ENCODE peak calls at places on chromosomes 4 and X, in five cellular contexts. X is heart right ventricle, Y is endothelial cell of umbilical vein, F is tibial artery, S is astrocyte. O is an unnamed sample.

GRCh38 chr4:150002561-150002960 is 75.7 kb upstream of the DCLK2 start:
- DNase-seq in Y (peak), X (no peak), S (peak), F (no peak), O (no peak)

GRCh38 chr4:157172011-157172410 is 48.5 kb upstream of the GRIA2 start:
- DNase-seq in Y (peak), F (no peak), X (no peak), S (peak), O (no peak)

GRCh38 chrX:40809210-40809609 is 73.9 kb upstream of the MED14 start:
- DNase-seq in X (no peak), Y (no peak), S (peak), F (no peak), O (no peak)

GRCh38 chr4:173834151-173834550 is 304.1 kb upstream of the HAND2 start:
- DNase-seq in Y (no peak), F (no peak), X (no peak), S (no peak), O (no peak)

GRCh38 chr4:26938516-26938915 is 77.9 kb downstream of the STIM2 start:
- DNase-seq in X (no peak), S (no peak), F (no peak), Y (no peak), O (no peak)

GRCh38 chr4:19285146-19285545 is 966.6 kb upstream of the SLIT2 start:
- DNase-seq in S (no peak), X (no peak), Y (no peak), F (no peak), O (no peak)

GRCh38 chr4:7765676-7766075 is 174.0 kb downstream of the AFAP1 start:
- DNase-seq in F (peak), X (no peak), Y (no peak), S (no peak), O (no peak)

GRCh38 chr4:180120114-180120513 is 2123.1 kb upstream of the TENM3 start:
- DNase-seq in X (no peak), S (no peak), F (no peak), Y (no peak), O (no peak)

GRCh38 chrX:37423864-37424569 is 74.9 kb downstream of the PRRG1 start:
- DNase-seq in Y (peak), F (no peak), X (no peak), S (peak), O (no peak)

GRCh38 chr4:82905205-82905604 is 4.7 kb downstream of the THAP9 start:
- DNase-seq in S (peak), F (no peak), X (no peak), Y (peak), O (no peak)

GRCh38 chr4:65865489-65865888 is 195.2 kb upstream of the EPHA5 start:
- DNase-seq in X (no peak), S (no peak), F (no peak), Y (peak), O (no peak)

GRCh38 chr4:167606551-167606950 is 372.3 kb upstream of the SPOCK3 start:
- DNase-seq in S (no peak), Y (no peak), X (no peak), F (no peak), O (no peak)

GRCh38 chr4:6372649-6373525 is 99.5 kb downstream of the PPP2R2C start:
- DNase-seq in S (peak), Y (peak), F (no peak), X (no peak), O (no peak)

GRCh38 chrX:7158468-7158990 is 10.6 kb upstream of the PUDP start:
- DNase-seq in Y (no peak), S (no peak), X (no peak), F (no peak), O (no peak)

DNA sequence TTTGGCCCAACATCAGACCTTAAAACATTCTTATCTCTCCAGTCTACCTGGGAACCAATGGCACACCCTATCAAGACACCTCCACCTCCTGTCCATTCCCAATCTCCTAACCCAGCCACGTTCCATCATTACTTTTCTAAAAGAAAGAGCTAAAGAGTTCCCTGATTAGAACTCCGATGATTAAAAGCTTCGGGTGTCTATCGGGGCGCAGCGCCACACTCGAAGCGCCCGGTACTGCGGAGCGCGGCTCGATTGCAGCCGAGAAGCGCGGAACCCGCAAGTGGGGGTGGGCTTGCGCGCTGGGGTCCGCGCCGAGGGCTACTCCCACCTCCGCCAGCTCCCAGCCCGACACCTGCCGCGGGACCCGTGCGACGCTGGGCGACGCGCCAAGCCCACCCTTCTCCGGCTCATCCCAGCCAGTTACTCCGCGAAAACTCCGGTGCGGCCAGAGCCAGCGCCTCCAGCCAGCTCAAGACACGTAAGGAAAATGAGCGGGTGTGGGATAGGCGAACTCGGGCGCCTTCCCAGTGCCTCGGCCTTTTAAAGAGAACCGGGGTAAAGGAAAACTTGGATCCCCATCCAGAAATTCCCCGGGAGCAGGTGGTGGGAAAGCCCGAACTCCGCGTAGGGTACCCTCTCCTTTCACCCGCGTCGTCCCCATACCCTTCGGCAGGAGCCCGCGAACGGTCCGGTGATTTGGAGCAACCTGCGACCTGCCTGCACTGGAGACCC is 601 bp downstream of the NPY1R start:
- DNase-seq in X (peak), Y (peak), S (peak), F (peak), O (no peak)
- H3K27ac ChIP-seq in X (no peak), Y (no peak), S (no peak), F (peak), O (no peak)

DNA sequence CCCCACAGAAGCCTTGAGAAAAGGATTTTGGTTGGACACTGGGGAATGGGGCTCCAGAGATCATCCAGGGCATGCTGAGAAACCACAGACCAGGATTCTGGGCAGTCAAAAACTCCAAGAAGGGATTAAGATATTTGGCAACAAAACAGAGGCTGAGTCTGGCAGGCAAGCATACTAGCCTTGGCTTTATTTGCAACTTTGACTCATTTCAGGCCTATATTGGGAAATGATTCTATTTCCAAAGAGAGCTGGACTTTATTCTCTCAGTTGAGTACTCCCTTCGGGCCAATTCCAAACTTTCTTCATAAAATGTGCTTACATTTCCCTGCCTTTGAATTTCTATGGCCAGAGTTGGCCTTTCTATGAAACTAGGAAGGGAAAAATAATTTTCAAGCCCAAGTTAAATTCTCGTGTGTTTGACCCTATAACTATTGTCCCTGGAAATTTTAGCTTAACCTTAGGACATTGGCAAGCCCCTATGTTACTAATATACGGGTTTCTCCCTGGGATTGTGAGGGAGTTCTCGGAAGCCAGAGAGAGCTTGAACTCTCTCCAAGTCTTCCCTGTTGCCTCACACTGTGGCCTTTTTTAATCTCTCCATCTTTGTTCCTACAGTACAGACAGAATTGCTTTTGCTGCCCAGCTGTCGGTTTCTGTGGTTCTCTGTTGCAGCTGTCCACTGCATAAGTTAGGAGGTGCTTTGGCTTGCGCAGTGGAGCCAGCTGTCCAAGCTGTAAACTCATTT is 112.7 kb upstream of the FAM9A start:
- DNase-seq in S (peak), Y (no peak), X (peak), F (no peak), O (no peak)
- H3K27ac ChIP-seq in S (no peak), Y (no peak), X (peak), F (peak), O (no peak)

DNA sequence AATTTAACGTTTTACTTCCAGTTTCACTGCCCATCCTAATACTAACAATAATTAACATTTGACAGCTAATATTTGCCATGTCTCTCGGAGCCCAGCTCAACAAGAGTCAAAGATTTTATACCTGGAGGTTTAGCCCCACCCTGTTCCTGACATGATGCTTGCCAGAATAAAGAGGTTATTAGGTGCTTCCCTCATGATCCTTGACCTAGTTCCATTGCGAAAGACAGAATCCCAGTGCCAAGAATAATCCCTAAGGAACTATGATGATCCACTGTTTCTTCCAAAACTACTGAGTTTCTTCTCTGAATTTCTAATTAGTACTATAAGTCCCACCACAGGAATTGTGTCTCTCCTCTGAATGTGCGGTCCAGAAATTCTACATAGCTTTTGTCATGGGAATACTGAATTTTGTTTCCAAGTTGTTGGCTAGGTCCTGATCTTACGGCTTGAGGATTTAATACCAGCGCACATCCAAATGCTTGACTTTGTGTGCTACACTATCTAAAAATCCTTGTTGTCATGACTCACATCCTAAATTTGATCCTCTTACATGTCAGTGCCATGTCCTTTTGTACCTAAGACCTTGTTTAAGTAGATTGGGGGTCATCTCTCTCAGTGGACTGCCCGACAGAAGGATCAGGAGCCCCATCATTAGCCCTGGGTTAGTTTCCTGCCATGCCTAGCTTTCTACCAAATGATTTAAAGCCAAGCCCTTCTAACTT is 23.1 kb downstream of the ANTXR2 start:
- DNase-seq in X (no peak), F (no peak), Y (no peak), S (no peak), O (no peak)
- H3K27ac ChIP-seq in X (no peak), F (peak), Y (no peak), S (no peak), O (no peak)

DNA sequence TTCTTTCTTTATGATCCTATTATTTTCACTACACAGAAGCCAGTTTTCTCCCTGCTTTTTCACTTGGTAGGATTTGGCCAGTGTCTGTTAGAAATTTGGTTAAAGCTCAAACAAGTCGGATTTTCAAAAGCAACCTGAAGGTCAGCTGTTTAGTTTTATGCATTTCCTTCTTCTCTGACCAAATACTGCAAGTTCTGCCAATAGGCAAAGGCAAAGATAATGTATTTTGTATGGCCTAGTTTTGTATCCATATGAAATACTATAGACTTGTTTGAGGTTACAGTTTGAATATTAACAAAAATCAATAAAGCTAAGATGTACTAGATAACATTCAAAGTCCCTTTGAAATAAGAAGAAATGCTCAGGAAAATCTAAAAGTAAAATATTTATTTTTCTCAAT is 439.4 kb downstream of the TRIML1 start:
- DNase-seq in S (no peak), X (no peak), F (no peak), Y (no peak), O (no peak)
- H3K27ac ChIP-seq in S (no peak), X (no peak), F (no peak), Y (no peak), O (no peak)

DNA sequence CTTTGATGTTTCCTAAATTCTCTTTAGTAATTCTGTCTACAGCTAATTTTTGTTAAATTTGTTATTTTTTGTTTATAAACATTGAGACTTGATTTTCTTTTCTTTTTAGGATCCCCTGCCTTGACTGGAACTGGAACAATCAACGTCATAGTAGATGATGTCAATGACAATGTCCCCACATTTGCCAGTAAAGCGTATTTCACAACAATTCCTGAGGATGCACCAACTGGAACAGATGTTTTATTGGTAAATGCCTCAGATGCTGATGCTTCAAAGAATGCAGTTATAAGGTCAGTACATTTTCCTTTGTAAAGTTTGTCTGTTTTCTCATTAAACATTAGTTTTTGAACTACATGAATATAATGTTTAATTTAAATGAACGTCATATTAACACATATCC is 119.4 kb downstream of the FAT4 start:
- DNase-seq in S (peak), X (no peak), F (no peak), Y (no peak), O (no peak)
- H3K27ac ChIP-seq in S (peak), X (no peak), F (no peak), Y (no peak), O (no peak)

DNA sequence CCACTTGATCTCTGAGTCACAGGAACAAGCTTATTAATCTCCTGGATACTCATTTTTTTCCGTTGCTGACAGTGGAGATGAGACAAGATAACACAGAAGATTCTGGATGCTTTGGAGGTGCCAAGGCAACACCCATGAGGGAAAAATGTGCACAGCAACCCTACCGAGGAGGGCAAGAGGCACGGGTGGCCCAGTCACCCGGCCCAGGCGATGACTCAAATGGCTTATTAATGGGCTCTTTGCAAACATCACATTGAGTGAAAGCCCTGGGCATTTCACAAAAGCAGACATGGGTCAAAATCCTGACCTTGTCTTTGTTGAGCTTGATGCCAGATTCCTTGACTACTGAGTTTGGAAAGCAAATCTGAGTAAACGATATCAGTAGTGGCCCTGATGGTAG is 315.1 kb downstream of the STK32B start:
- DNase-seq in F (no peak), X (no peak), S (peak), Y (no peak), O (no peak)
- H3K27ac ChIP-seq in F (no peak), X (no peak), S (peak), Y (no peak), O (no peak)

O was measured in substantia nigra.